ENCODE peak calls at places on chromosomes 4 and X, in seven cellular contexts. A is islet precursor cell; V is lung; H is stimulated activated CD4-positive, alpha-beta T cell treated with anti-CD3 and anti-CD28 coated beads, TNF-alpha, amount 100 ng/mL, for 24 hours; E is progenitor cell of endocrine pancreas; G is Ammon's horn; N is fibroblast of gingiva. X is an unnamed sample.

GRCh38 chr4:144597171-144597570 is 48.8 kb upstream of the HHIP start:
- DNase-seq in A (no peak), V (no peak), H (no peak), E (no peak), G (no peak), N (no peak), X (no peak)

GRCh38 chrX:107629533-107629909 is 1.2 kb downstream of the PRPS1 start:
- DNase-seq in A (no peak), V (no peak), H (no peak), E (no peak), G (peak), N (peak), X (peak)

GRCh38 chr4:112511294-112512118 is 4.5 kb downstream of the NEUROG2 start:
- DNase-seq in A (no peak), V (no peak), H (no peak), E (no peak), G (no peak), N (no peak), X (peak)

GRCh38 chr4:100356172-100356571 is 161.7 kb downstream of the EMCN start:
- DNase-seq in A (no peak), V (no peak), H (no peak), E (no peak), G (no peak), N (no peak), X (no peak)

GRCh38 chrX:10833299-10834169 is 213.1 kb upstream of the MID1 start:
- DNase-seq in A (peak), V (peak), H (no peak), E (peak), G (peak), N (peak), X (peak)

GRCh38 chrX:10744011-10744410 is 123.6 kb upstream of the MID1 start:
- DNase-seq in A (peak), V (no peak), H (no peak), E (no peak), G (no peak), N (no peak), X (peak)

GRCh38 chr4:13701937-13702446 is 74.5 kb upstream of the BOD1L1 start:
- DNase-seq in A (no peak), V (no peak), H (no peak), E (no peak), G (no peak), N (peak), X (peak)

GRCh38 chrX:115892787-115893671 is 277.5 kb upstream of the AGTR2 start:
- DNase-seq in A (peak), V (peak), H (no peak), E (no peak), G (peak), N (no peak), X (peak)

GRCh38 chr4:48954314-48954713 is 31.8 kb upstream of the CWH43 start:
- DNase-seq in A (no peak), V (no peak), H (no peak), E (no peak), G (no peak), N (no peak), X (peak)

GRCh38 chr4:38163216-38164006 is 203.2 kb downstream of the PTTG2 start:
- DNase-seq in A (no peak), V (no peak), H (no peak), E (no peak), G (no peak), N (peak), X (no peak)

GRCh38 chr4:13912966-13913365 is 285.4 kb upstream of the BOD1L1 start:
- DNase-seq in A (no peak), V (no peak), H (no peak), E (no peak), G (no peak), N (peak), X (no peak)

GRCh38 chr4:6076391-6076790 is 58.2 kb upstream of the C4orf50 start:
- DNase-seq in A (peak), V (no peak), H (no peak), E (no peak), G (no peak), N (no peak), X (no peak)

GRCh38 chr4:182286035-182286434 is 42.8 kb downstream of the TENM3 start:
- DNase-seq in A (no peak), V (no peak), H (no peak), E (no peak), G (no peak), N (no peak), X (no peak)

GRCh38 chrX:116285506-116285905 is 115.0 kb downstream of the AGTR2 start:
- DNase-seq in A (no peak), V (no peak), H (no peak), E (no peak), G (no peak), N (no peak), X (no peak)

GRCh38 chr4:139988863-139989765 is 164.9 kb downstream of the MAML3 start:
- DNase-seq in A (peak), V (no peak), H (peak), E (no peak), G (peak), N (peak), X (peak)

GRCh38 chr4:57254727-57255126 is 144.5 kb upstream of the IGFBP7 start:
- DNase-seq in A (no peak), V (no peak), H (no peak), E (no peak), G (no peak), N (no peak), X (no peak)

GRCh38 chr4:79623125-79623905 is 215.3 kb upstream of the GK2 start:
- DNase-seq in A (no peak), V (no peak), H (no peak), E (no peak), G (peak), N (peak), X (no peak)

GRCh38 chr4:56757821-56758400 is 63.6 kb downstream of the SPINK2 start:
- DNase-seq in A (peak), V (peak), H (peak), E (peak), G (peak), N (peak), X (peak)

GRCh38 chr4:99379571-99379970 is 27.0 kb upstream of the ADH1C start:
- DNase-seq in A (no peak), V (no peak), H (no peak), E (no peak), G (no peak), N (no peak), X (no peak)

GRCh38 chr4:6925357-6925836 is 15.8 kb downstream of the TBC1D14 start:
- DNase-seq in A (no peak), V (no peak), H (no peak), E (no peak), G (peak), N (no peak), X (no peak)

GRCh38 chr4:46329118-46329976 is 60.6 kb downstream of the GABRA2 start:
- DNase-seq in A (peak), V (no peak), H (no peak), E (peak), G (peak), N (peak), X (peak)

GRCh38 chr4:146260521-146260920 is 46.2 kb downstream of the REELD1 start:
- DNase-seq in A (no peak), V (no peak), H (no peak), E (no peak), G (no peak), N (no peak), X (peak)

GRCh38 chr4:37994569-37994968 is 34.4 kb downstream of the PTTG2 start:
- DNase-seq in A (no peak), V (no peak), H (no peak), E (no peak), G (no peak), N (no peak), X (peak)

GRCh38 chr4:150078996-150079581 is 844 bp downstream of the DCLK2 start:
- DNase-seq in A (peak), V (peak), H (no peak), E (peak), G (peak), N (peak), X (peak)

GRCh38 chr4:39609454-39609911 is 29.2 kb downstream of the SMIM14 start:
- DNase-seq in A (no peak), V (no peak), H (no peak), E (no peak), G (no peak), N (no peak), X (no peak)

GRCh38 chr4:154526151-154526550 is 24.0 kb downstream of the PLRG1 start:
- DNase-seq in A (no peak), V (no peak), H (no peak), E (no peak), G (no peak), N (no peak), X (no peak)

GRCh38 chr4:168631241-168632151 is 134.6 kb downstream of the PALLD start:
- DNase-seq in A (peak), V (peak), H (no peak), E (peak), G (peak), N (peak), X (peak)

GRCh38 chr4:37976513-37976912 is 16.3 kb downstream of the PTTG2 start:
- DNase-seq in A (no peak), V (no peak), H (no peak), E (no peak), G (no peak), N (peak), X (no peak)

GRCh38 chr4:156517546-156517945 is 454.1 kb downstream of the PDGFC start:
- DNase-seq in A (no peak), V (no peak), H (no peak), E (no peak), G (no peak), N (no peak), X (no peak)

X was measured in ELF-1.